ENCODE peak calls at places on chromosomes 11 and 22, in eight cellular contexts. S is AG09309; P is upper lobe of right lung; E is right atrium auricular region; A is mammary epithelial cell; Z is CD8-positive, alpha-beta T cell; J is B cell; R is NB4. N is an unnamed sample.

GRCh38 chr11:304915-305833 is 2.4 kb upstream of the IFITM2 start:
- DNase-seq in S (peak; percentile 55), P (peak; percentile 71), E (peak; percentile 80), A (peak; percentile 25), Z (peak; percentile 55), J (peak; percentile 63), R (peak; percentile 79), N (peak; percentile 81)

GRCh38 chr11:75334402-75334891 is 17.0 kb downstream of the ARRB1 start:
- DNase-seq in S (no peak), P (no peak), E (no peak), A (no peak), Z (no peak), J (no peak), R (no peak), N (no peak)

GRCh38 chr11:75475767-75476650 is 43.0 kb upstream of the KLHL35 start:
- DNase-seq in S (no peak), P (no peak), E (peak; percentile 69), A (peak; percentile 30), Z (no peak), J (no peak), R (peak; percentile 77), N (peak; percentile 78)

GRCh38 chr11:103537904-103538502 is 428.8 kb downstream of the DYNC2H1 start:
- DNase-seq in S (no peak), P (no peak), E (no peak), A (peak; percentile 26), Z (no peak), J (no peak), R (peak; percentile 23), N (peak; percentile 62)

GRCh38 chr11:61359541-61359940 is 2.1 kb downstream of the CYB561A3 start:
- DNase-seq in S (no peak), P (no peak), E (no peak), A (no peak), Z (no peak), J (no peak), R (peak; percentile 27), N (no peak)

GRCh38 chr11:2378527-2379210 is 1.6 kb downstream of the CD81 start:
- DNase-seq in S (no peak), P (no peak), E (no peak), A (no peak), Z (no peak), J (no peak), R (no peak), N (peak; percentile 88)

GRCh38 chr22:49295851-49296560 is 531.7 kb downstream of the BRD1 start:
- DNase-seq in S (no peak), P (peak; percentile 53), E (peak; percentile 40), A (no peak), Z (no peak), J (no peak), R (no peak), N (no peak)

GRCh38 chr11:70900540-70900939 is 351.8 kb downstream of the SHANK2 start:
- DNase-seq in S (no peak), P (peak; percentile 43), E (no peak), A (no peak), Z (no peak), J (no peak), R (no peak), N (no peak)

GRCh38 chr11:1290052-1291040 is 19.1 kb downstream of the TOLLIP start:
- DNase-seq in S (no peak), P (peak; percentile 59), E (no peak), A (no peak), Z (no peak), J (no peak), R (no peak), N (no peak)

GRCh38 chr11:76702378-76703128 is 32.0 kb upstream of the LRRC32 start:
- DNase-seq in S (no peak), P (no peak), E (no peak), A (no peak), Z (no peak), J (no peak), R (no peak), N (peak; percentile 13)

GRCh38 chr11:16867097-16867496 is 128.7 kb downstream of the C11orf58 start:
- DNase-seq in S (no peak), P (no peak), E (no peak), A (peak; percentile 69), Z (no peak), J (no peak), R (no peak), N (no peak)

GRCh38 chr11:2084721-2085120 is 54.5 kb downstream of the IGF2 start:
- DNase-seq in S (no peak), P (no peak), E (no peak), A (no peak), Z (no peak), J (no peak), R (no peak), N (no peak)

GRCh38 chr11:64132388-64132771 is 33.5 kb downstream of the MACROD1 start:
- DNase-seq in S (no peak), P (no peak), E (no peak), A (no peak), Z (no peak), J (no peak), R (no peak), N (no peak)

GRCh38 chr11:104830080-104830479 is 68.2 kb downstream of the CASP12 start:
- DNase-seq in S (peak; percentile 42), P (no peak), E (no peak), A (peak; percentile 58), Z (no peak), J (no peak), R (no peak), N (peak; percentile 65)

GRCh38 chr11:60912223-60912850 is 1.6 kb upstream of the TMEM109 start:
- DNase-seq in S (no peak), P (no peak), E (no peak), A (no peak), Z (no peak), J (no peak), R (no peak), N (no peak)

GRCh38 chr11:8581300-8581699 is 12.7 kb downstream of the STK33 start:
- DNase-seq in S (no peak), P (no peak), E (no peak), A (no peak), Z (no peak), J (no peak), R (no peak), N (peak; percentile 77)

GRCh38 chr11:124971810-124972209 is 17.8 kb downstream of the CCDC15 start:
- DNase-seq in S (no peak), P (no peak), E (no peak), A (no peak), Z (no peak), J (no peak), R (no peak), N (no peak)

GRCh38 chr11:70580036-70580805 is 181.9 kb downstream of the CTTN start:
- DNase-seq in S (no peak), P (peak; percentile 54), E (no peak), A (no peak), Z (no peak), J (peak; percentile 27), R (peak; percentile 40), N (no peak)

GRCh38 chr11:102284008-102284407 is 33.3 kb upstream of the BIRC3 start:
- DNase-seq in S (no peak), P (no peak), E (no peak), A (no peak), Z (no peak), J (no peak), R (no peak), N (no peak)

GRCh38 chr11:34284836-34285235 is 73.0 kb downstream of the ABTB2 start:
- DNase-seq in S (no peak), P (no peak), E (no peak), A (no peak), Z (no peak), J (peak; percentile 20), R (no peak), N (no peak)

GRCh38 chr11:84437129-84438123 is 1151.3 kb upstream of the CCDC90B start:
- DNase-seq in S (no peak), P (peak; percentile 64), E (no peak), A (no peak), Z (no peak), J (peak; percentile 43), R (no peak), N (peak; percentile 6)

GRCh38 chr11:76321820-76322524 is 59.0 kb downstream of the THAP12 start:
- DNase-seq in S (no peak), P (no peak), E (no peak), A (no peak), Z (no peak), J (no peak), R (no peak), N (no peak)

DNA sequence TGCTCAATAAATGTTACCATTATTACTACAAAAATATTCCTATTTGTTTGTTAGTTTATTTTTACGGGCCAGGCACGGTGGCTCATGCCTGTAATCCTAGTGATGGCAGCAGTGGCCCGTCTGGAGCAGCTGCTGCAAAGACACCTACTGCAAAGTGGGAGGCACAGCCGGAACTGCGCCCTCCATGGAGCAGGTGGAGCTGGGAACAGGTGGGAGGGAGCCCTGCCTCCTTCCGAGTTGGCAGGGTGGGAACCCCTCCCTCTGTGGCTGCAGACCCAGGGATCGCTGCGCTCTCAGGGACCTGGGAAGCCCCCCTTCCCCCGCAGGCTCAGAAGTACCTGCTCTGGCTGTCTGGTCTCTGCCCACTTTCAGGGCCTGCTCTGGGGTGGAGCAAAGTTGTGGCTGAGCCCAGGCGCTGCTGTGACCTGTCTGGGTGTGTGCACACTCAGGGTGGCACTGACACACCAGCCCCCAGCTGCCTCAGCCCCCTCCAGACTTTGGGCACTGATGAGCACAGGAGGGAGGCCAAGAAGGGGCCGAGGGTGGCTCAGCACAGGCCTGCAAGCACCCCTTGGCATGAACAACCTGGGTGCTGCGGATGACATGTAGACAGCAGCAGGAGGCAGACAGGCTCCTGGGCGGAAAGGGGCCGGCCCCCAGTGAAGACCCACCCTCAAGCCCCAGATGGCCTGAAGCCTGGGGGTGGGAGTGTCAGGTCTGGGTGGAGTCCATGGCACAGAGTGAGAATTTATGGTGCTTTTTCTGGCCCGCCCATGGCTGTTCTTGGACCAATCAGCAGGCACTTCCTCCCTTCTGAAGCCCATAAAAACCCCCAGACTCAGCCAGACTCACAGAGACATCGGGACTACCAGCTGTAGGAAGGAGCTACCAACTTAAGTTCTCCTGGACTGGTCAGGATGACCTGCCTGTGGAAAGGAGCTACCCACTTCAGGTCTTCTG is 103.7 kb upstream of the CLMP start:
- DNase-seq in S (no peak), P (no peak), E (no peak), A (no peak), Z (no peak), J (no peak), R (no peak), N (no peak)
- TF ChIP-seq CTCF in S (no peak), P (no peak), E (no peak), A (no peak), Z (no peak), J (no peak), R (no peak), N (no peak)

GRCh38 chr11:3866206-3866605 is 10.7 kb downstream of the STIM1 start:
- DNase-seq in S (no peak), P (peak; percentile 84), E (no peak), A (no peak), Z (no peak), J (no peak), R (peak; percentile 74), N (no peak)
- TF ChIP-seq CTCF in S (no peak), P (no peak), E (no peak), A (no peak), Z (no peak), J (no peak), R (peak; percentile 4), N (no peak)

GRCh38 chr11:66237867-66238266 is 30.6 kb upstream of the RAB1B start:
- DNase-seq in S (no peak), P (no peak), E (no peak), A (no peak), Z (no peak), J (no peak), R (no peak), N (no peak)
- TF ChIP-seq CTCF in S (no peak), P (no peak), E (no peak), A (no peak), Z (no peak), J (no peak), R (no peak), N (no peak)

GRCh38 chr11:69022268-69022667 is 9.2 kb upstream of the MRGPRF start:
- DNase-seq in S (no peak), P (no peak), E (no peak), A (no peak), Z (no peak), J (no peak), R (peak; percentile 31), N (peak; percentile 50)
- TF ChIP-seq CTCF in S (no peak), P (no peak), E (no peak), A (no peak), Z (no peak), J (no peak), R (no peak), N (no peak)

N was measured in fibroblast of mammary gland.